ENCODE peak calls at places on chromosomes 7 and 10, in eight cellular contexts. G is AG09309, R is HTR-8/SVneo, A is germinal center, I is HuH-7, M is NCI-H510A treated with DMSO at 0.1 percent for 48 hours, O is NCI-H460, F is EL. B is an unnamed sample.
A peak's percentile ranks its signal among the peaks of the same experiment; 100 is the strongest.

GRCh38 chr7:1902231-1902855 is 232.3 kb downstream of the ELFN1 start:
- DNase-seq in G (no peak), R (no peak), A (no peak), I (no peak), M (no peak), O (no peak), F (no peak), B (no peak)

GRCh38 chr7:78605131-78605530 is 806.6 kb downstream of the PHTF2 start:
- DNase-seq in G (peak; percentile 10), R (no peak), A (no peak), I (no peak), M (no peak), O (no peak), F (peak; percentile 18), B (no peak)

GRCh38 chr10:34800624-34801023 is 14.5 kb downstream of the PARD3 start:
- DNase-seq in G (no peak), R (no peak), A (no peak), I (no peak), M (no peak), O (no peak), F (no peak), B (no peak)

GRCh38 chr10:1515780-1516491 is 221.4 kb downstream of the ADARB2 start:
- DNase-seq in G (no peak), R (no peak), A (no peak), I (no peak), M (peak; percentile 34), O (no peak), F (no peak), B (no peak)

GRCh38 chr7:117157121-117157870 is 165.6 kb downstream of the WNT2 start:
- DNase-seq in G (peak; percentile 92), R (peak; percentile 24), A (no peak), I (no peak), M (no peak), O (peak; percentile 18), F (peak; percentile 87), B (peak; percentile 89)

GRCh38 chr7:30237271-30237695 is 47.1 kb upstream of the ZNRF2 start:
- DNase-seq in G (no peak), R (no peak), A (no peak), I (no peak), M (no peak), O (no peak), F (no peak), B (no peak)

GRCh38 chr10:12396567-12396966 is 47.2 kb downstream of the CAMK1D start:
- DNase-seq in G (no peak), R (no peak), A (no peak), I (no peak), M (no peak), O (no peak), F (no peak), B (no peak)

GRCh38 chr7:90661290-90662151 is 65.4 kb downstream of the CDK14 start:
- DNase-seq in G (no peak), R (no peak), A (no peak), I (no peak), M (no peak), O (no peak), F (no peak), B (peak; percentile 58)

GRCh38 chr10:75755528-75755927 is 324.1 kb downstream of the LRMDA start:
- DNase-seq in G (no peak), R (no peak), A (no peak), I (no peak), M (no peak), O (no peak), F (no peak), B (no peak)

GRCh38 chr10:90920986-90921643 is at the start of gene ANKRD1:
- DNase-seq in G (peak; percentile 42), R (peak; percentile 75), A (no peak), I (peak; percentile 25), M (no peak), O (peak; percentile 89), F (peak; percentile 98), B (peak; percentile 95)

GRCh38 chr10:14586901-14587300 is 187.8 kb downstream of the FAM107B start:
- DNase-seq in G (no peak), R (no peak), A (no peak), I (no peak), M (peak; percentile 6), O (no peak), F (no peak), B (no peak)

GRCh38 chr7:28195925-28196324 is 15.3 kb upstream of the JAZF1 start:
- DNase-seq in G (no peak), R (no peak), A (no peak), I (no peak), M (no peak), O (no peak), F (no peak), B (no peak)

GRCh38 chr10:92538231-92538958 is 35.5 kb downstream of the IDE start:
- DNase-seq in G (no peak), R (no peak), A (no peak), I (no peak), M (no peak), O (no peak), F (no peak), B (peak; percentile 12)

GRCh38 chr7:36015733-36016132 is 137.3 kb upstream of the EEPD1 start:
- DNase-seq in G (no peak), R (peak; percentile 49), A (no peak), I (no peak), M (no peak), O (no peak), F (peak; percentile 72), B (no peak)